ENCODE peak calls at places on chromosome 14, in ten cellular contexts. Y is AML-193; E is left ventricle myocardium inferior; J is CD4-positive, alpha-beta T cell; B is progenitor cell of endocrine pancreas; N is NCI-H774; I is astrocyte of the spinal cord; F is NCI-H524; C is T follicular helper cell; Q is activated CD8-positive, alpha-beta memory T cell treated with anti-CD3 and anti-CD28 coated beads for 48 hours. T is an unnamed sample.

GRCh38 chr14:36505892-36506731 is 13.9 kb downstream of the NKX2-1 start:
- DNase-seq in J (no peak), E (no peak), C (no peak), Q (no peak), N (no peak), B (no peak), Y (no peak), F (peak; percentile 93), I (no peak), T (no peak)

GRCh38 chr14:95463173-95463901 is 53.1 kb downstream of the SYNE3 start:
- DNase-seq in Y (no peak), B (no peak), C (peak; percentile 26), I (no peak), E (no peak), N (peak; percentile 85), J (peak; percentile 64), F (no peak), Q (no peak), T (no peak)

GRCh38 chr14:55131782-55132181 is 2.7 kb downstream of the LGALS3 start:
- DNase-seq in I (no peak), J (no peak), N (no peak), E (no peak), F (no peak), B (no peak), Q (no peak), Y (no peak), C (no peak), T (no peak)

GRCh38 chr14:81392976-81393643 is 7.0 kb downstream of the STON2 start:
- DNase-seq in C (no peak), E (no peak), F (no peak), Q (no peak), I (no peak), B (no peak), Y (no peak), N (no peak), J (no peak), T (no peak)

GRCh38 chr14:101365329-101366158 is 195.8 kb upstream of the DIO3 start:
- DNase-seq in B (no peak), E (no peak), Y (no peak), C (no peak), F (peak; percentile 68), N (no peak), J (no peak), Q (no peak), I (no peak), T (no peak)

GRCh38 chr14:92951261-92951660 is 28.3 kb downstream of the CHGA start:
- DNase-seq in C (no peak), J (no peak), E (no peak), Q (no peak), I (no peak), B (no peak), N (no peak), F (no peak), Y (no peak), T (no peak)

GRCh38 chr14:53109028-53109687 is 44.0 kb downstream of the DDHD1 start:
- DNase-seq in E (no peak), C (peak; percentile 21), F (no peak), Y (peak; percentile 44), I (no peak), Q (peak; percentile 5), N (no peak), B (no peak), J (peak; percentile 49), T (no peak)

GRCh38 chr14:73773441-73774243 is 59.5 kb upstream of the PNMA1 start:
- DNase-seq in F (no peak), Y (no peak), J (no peak), E (no peak), N (no peak), I (no peak), Q (no peak), C (no peak), B (no peak), T (no peak)

GRCh38 chr14:100534528-100535286 is 52.5 kb downstream of the BEGAIN start:
- DNase-seq in E (peak; percentile 3), I (no peak), F (no peak), N (no peak), Y (no peak), Q (no peak), C (no peak), B (no peak), J (no peak), T (no peak)

GRCh38 chr14:101503431-101504095 is 57.7 kb upstream of the DIO3 start:
- DNase-seq in J (no peak), N (no peak), B (no peak), F (no peak), E (no peak), Y (no peak), I (no peak), Q (no peak), C (no peak), T (no peak)

GRCh38 chr14:75542585-75543091 is 20.4 kb downstream of the BATF start:
- DNase-seq in Y (peak; percentile 76), C (peak; percentile 62), Q (peak; percentile 62), E (peak; percentile 59), J (peak; percentile 80), I (no peak), B (no peak), N (no peak), F (no peak), T (peak; percentile 52)

GRCh38 chr14:44462372-44462771 is 44.7 kb downstream of the FSCB start:
- DNase-seq in I (no peak), Y (no peak), J (no peak), N (peak; percentile 57), E (no peak), B (no peak), F (no peak), C (no peak), Q (no peak), T (no peak)

GRCh38 chr14:97106609-97107008 is 309.4 kb downstream of the VRK1 start:
- DNase-seq in E (no peak), C (no peak), J (no peak), N (no peak), Y (no peak), I (no peak), F (no peak), Q (no peak), B (no peak), T (no peak)

T was measured in heart right ventricle.